ENCODE peak calls at places on chromosomes 5 and 9, in eight cellular contexts. O is choroid plexus epithelial cell; U is astrocyte of the cerebellum; Z is psoas muscle; I is neural crest cell; N is left lobe of liver; C is activated T-cell treated with anti-CD3 and anti-CD28 coated beads, Interleukin-2, amount 50 U/mL, for 72 hours; T is skeletal muscle cell. J is an unnamed sample.

GRCh38 chr5:90334746-90335145 is 74.8 kb downstream of the CETN3 start:
- DNase-seq in Z (no peak), I (no peak), N (no peak), C (no peak), U (peak; percentile 11), O (no peak), T (no peak), J (no peak)

GRCh38 chr5:135315394-135315793 is 83.6 kb downstream of the MACROH2A1 start:
- DNase-seq in C (no peak), N (no peak), O (no peak), U (no peak), T (no peak), I (no peak), Z (no peak), J (no peak)

GRCh38 chr5:38636626-38637025 is 80.2 kb upstream of the LIFR start:
- DNase-seq in O (no peak), U (no peak), C (no peak), I (no peak), N (no peak), Z (no peak), T (no peak), J (no peak)

GRCh38 chr5:140324834-140325195 is 21.6 kb downstream of the HBEGF start:
- DNase-seq in N (no peak), O (peak; percentile 26), Z (no peak), T (peak; percentile 85), U (no peak), I (no peak), C (no peak), J (no peak)

GRCh38 chr5:167644619-167645018 is 646.8 kb upstream of the WWC1 start:
- DNase-seq in Z (no peak), O (peak; percentile 55), N (no peak), I (no peak), C (no peak), U (no peak), T (no peak), J (no peak)

GRCh38 chr5:177304392-177305119 is 957 bp downstream of the PRELID1 start:
- DNase-seq in C (no peak), T (no peak), O (no peak), N (no peak), Z (peak; percentile 45), U (no peak), I (no peak), J (no peak)

GRCh38 chr5:73940026-73940425 is 314.0 kb downstream of the ARHGEF28 start:
- DNase-seq in T (no peak), C (no peak), I (no peak), U (no peak), O (peak; percentile 57), N (no peak), Z (no peak), J (peak; percentile 9)

GRCh38 chr5:142840591-142840990 is 70.4 kb downstream of the ARHGAP26 start:
- DNase-seq in Z (no peak), T (no peak), N (no peak), O (no peak), I (no peak), C (no peak), U (no peak), J (no peak)

GRCh38 chr9:115118471-115119156 is 657 bp upstream of the TNC start:
- DNase-seq in Z (peak; percentile 47), I (peak; percentile 4), O (peak; percentile 84), N (no peak), U (peak; percentile 95), T (peak; percentile 80), C (no peak), J (no peak)